ENCODE peak calls at places on chromosome 22, in ten cellular contexts. U is stimulated activated CD8-positive, alpha-beta memory T cell treated with anti-CD3 and anti-CD28 coated beads, Interleukin-4, amount 100 ng/mL, for 4 hours; Q is activated naive CD4-positive, alpha-beta T cell; R is HEK293T; D is activated T-cell treated with anti-CD3 and anti-CD28 coated beads for 1 hour; H is adrenal gland; S is NCI-H1417 treated with DMSO at 0.1 percent for 48 hours; J is anterior cingulate cortex; W is nucleus accumbens; G is EL. Y is an unnamed sample.

GRCh38 chr22:38901111-38901641 is 29.2 kb upstream of the CBX6 start:
- DNase-seq in J (no peak), S (no peak), R (no peak), D (no peak), U (no peak), W (no peak), G (no peak), Q (no peak), H (no peak), Y (no peak)

GRCh38 chr22:49014227-49015201 is 813.2 kb downstream of the BRD1 start:
- DNase-seq in R (no peak), U (no peak), G (no peak), J (no peak), W (no peak), S (no peak), H (no peak), D (no peak), Q (no peak), Y (no peak)

GRCh38 chr22:23044570-23044969 is 25.7 kb upstream of the GNAZ start:
- DNase-seq in S (no peak), G (no peak), W (no peak), Q (no peak), D (no peak), J (no peak), U (no peak), R (no peak), H (no peak), Y (no peak)

GRCh38 chr22:35838849-35839646 is 121.4 kb downstream of the APOL5 start:
- DNase-seq in G (peak; percentile 82), J (no peak), H (peak; percentile 33), D (no peak), R (peak; percentile 31), U (no peak), Q (no peak), S (no peak), W (no peak), Y (peak; percentile 79)

GRCh38 chr22:24233235-24233634 is 11.6 kb downstream of the GGT5 start:
- DNase-seq in J (no peak), S (no peak), D (no peak), H (no peak), U (no peak), W (no peak), R (no peak), G (no peak), Q (no peak), Y (no peak)

GRCh38 chr22:44847380-44847779 is 95.0 kb downstream of the ARHGAP8 start:
- DNase-seq in J (no peak), R (no peak), W (no peak), Q (no peak), S (no peak), H (no peak), U (no peak), D (no peak), G (no peak), Y (no peak)

GRCh38 chr22:28034760-28035401 is 115.8 kb upstream of the PITPNB start:
- DNase-seq in H (peak; percentile 81), S (peak; percentile 19), R (no peak), U (no peak), W (peak; percentile 17), D (peak; percentile 9), G (peak; percentile 53), J (peak; percentile 67), Q (no peak), Y (no peak)

GRCh38 chr22:42072606-42073330 is 1.3 kb upstream of the PHETA2 start:
- DNase-seq in D (no peak), W (no peak), U (no peak), R (no peak), H (no peak), Q (no peak), J (no peak), G (no peak), S (no peak), Y (no peak)

GRCh38 chr22:43263645-43264514 is 76.9 kb upstream of the TTLL12 start:
- DNase-seq in H (peak; percentile 52), W (no peak), G (peak; percentile 76), R (peak; percentile 68), Q (peak; percentile 35), J (no peak), S (no peak), U (peak; percentile 62), D (peak; percentile 75), Y (no peak)

GRCh38 chr22:27752141-27752540 is 49.4 kb downstream of the MN1 start:
- DNase-seq in J (no peak), D (no peak), S (no peak), R (no peak), H (no peak), Q (no peak), G (no peak), W (no peak), U (no peak), Y (no peak)

GRCh38 chr22:33969052-33969451 is 48.8 kb upstream of the LARGE1 start:
- DNase-seq in G (no peak), S (no peak), J (no peak), D (no peak), H (no peak), U (no peak), Q (no peak), R (no peak), W (no peak), Y (peak; percentile 67)

GRCh38 chr22:44179196-44179988 is 1.3 kb upstream of the PARVG start:
- DNase-seq in R (no peak), U (no peak), H (no peak), Q (no peak), S (no peak), J (no peak), D (no peak), G (no peak), W (no peak), Y (no peak)

GRCh38 chr22:40451230-40451629 is 80.8 kb downstream of the SGSM3 start:
- DNase-seq in Q (no peak), U (no peak), J (no peak), H (no peak), R (no peak), W (no peak), D (peak; percentile 16), G (no peak), S (no peak), Y (no peak)

GRCh38 chr22:47048123-47049077 is 285.9 kb downstream of the TBC1D22A start:
- DNase-seq in U (no peak), W (no peak), S (no peak), Q (no peak), H (no peak), R (no peak), G (no peak), J (no peak), D (no peak), Y (no peak)

GRCh38 chr22:24061124-24061684 is 50.1 kb downstream of the CABIN1 start:
- DNase-seq in Q (no peak), D (no peak), R (no peak), H (no peak), U (no peak), J (no peak), W (no peak), S (no peak), G (no peak), Y (no peak)

GRCh38 chr22:46136539-46137217 is 13.6 kb upstream of the PPARA start:
- DNase-seq in D (no peak), J (no peak), U (no peak), W (no peak), H (no peak), Q (no peak), S (no peak), G (no peak), R (no peak), Y (no peak)

GRCh38 chr22:46618667-46619066 is 1.5 kb upstream of the GRAMD4 start:
- DNase-seq in Q (no peak), U (no peak), J (no peak), R (no peak), W (no peak), H (no peak), G (no peak), S (no peak), D (no peak), Y (no peak)

GRCh38 chr22:44701824-44702478 is at the start of gene PRR5:
- DNase-seq in U (peak; percentile 58), G (peak; percentile 87), D (peak; percentile 65), Q (peak; percentile 49), W (no peak), H (peak; percentile 77), J (no peak), S (no peak), R (peak; percentile 93), Y (peak; percentile 87)

GRCh38 chr22:33697640-33698039 is 222.6 kb downstream of the LARGE1 start:
- DNase-seq in H (no peak), U (no peak), W (no peak), D (no peak), R (no peak), G (no peak), J (no peak), S (no peak), Q (no peak), Y (no peak)

GRCh38 chr22:29314537-29315285 is 786 bp downstream of the RASL10A start:
- DNase-seq in H (no peak), Q (no peak), W (no peak), G (no peak), S (no peak), D (no peak), U (no peak), R (no peak), J (no peak), Y (no peak)

GRCh38 chr22:19228174-19228573 is 49.6 kb upstream of the SLC25A1 start:
- DNase-seq in U (no peak), Q (no peak), J (no peak), R (no peak), S (no peak), W (no peak), H (no peak), G (no peak), D (no peak), Y (no peak)

GRCh38 chr22:47168900-47169800 is 406.7 kb downstream of the TBC1D22A start:
- DNase-seq in U (no peak), J (no peak), S (no peak), R (peak; percentile 19), Q (no peak), D (no peak), W (no peak), G (no peak), H (peak; percentile 10), Y (no peak)

GRCh38 chr22:49965291-49966040 is 4.9 kb downstream of the PIM3 start:
- DNase-seq in Q (no peak), G (no peak), W (no peak), U (no peak), R (no peak), D (no peak), J (no peak), H (peak; percentile 30), S (no peak), Y (no peak)

GRCh38 chr22:50550395-50550794 is 4.7 kb downstream of the KLHDC7B start:
- DNase-seq in G (no peak), J (no peak), R (no peak), Q (no peak), W (no peak), D (no peak), U (no peak), H (no peak), S (no peak), Y (no peak)

GRCh38 chr22:18068381-18068988 is 9.3 kb upstream of the PEX26 start:
- DNase-seq in W (no peak), J (no peak), Q (no peak), R (no peak), G (peak; percentile 70), D (no peak), S (no peak), U (no peak), H (no peak), Y (no peak)

GRCh38 chr22:23287136-23288095 is 107.1 kb downstream of the BCR start:
- DNase-seq in J (no peak), W (no peak), R (no peak), H (no peak), D (no peak), Q (no peak), G (no peak), U (no peak), S (no peak), Y (no peak)

GRCh38 chr22:40665312-40665711 is 14.0 kb upstream of the MCHR1 start:
- DNase-seq in D (no peak), Q (no peak), G (peak; percentile 30), S (no peak), U (no peak), R (no peak), W (no peak), J (peak; percentile 39), H (no peak), Y (no peak)

GRCh38 chr22:37183432-37184379 is 4.3 kb downstream of the C1QTNF6 start:
- DNase-seq in D (no peak), Q (no peak), W (no peak), G (no peak), U (no peak), S (no peak), J (no peak), H (no peak), R (no peak), Y (no peak)

Y was measured in Caki2.